ENCODE peak calls at places on chromosomes 6 and 20, in five cellular contexts. U, A, H, Q and J are unnamed samples. For H3K4me1, the result is how much of the 10 kb centered on the place peaks cover.

GRCh38 chr20:63099426-63100267 is 92.9 kb upstream of the BHLHE23 start:
- DNase-seq in U (no peak), A (peak), H (no peak), Q (peak), J (peak)

GRCh38 chr6:14968056-14968643 is 277.7 kb upstream of the JARID2 start:
- DNase-seq in U (no peak), A (peak), H (no peak), Q (no peak), J (no peak)

GRCh38 chr6:157034433-157035230 is 257.5 kb downstream of the ARID1B start:
- DNase-seq in U (peak), A (no peak), H (no peak), Q (no peak), J (no peak)

GRCh38 chr20:56788041-56788670 is 159.1 kb downstream of the TFAP2C start:
- DNase-seq in U (no peak), A (peak), H (no peak), Q (no peak), J (no peak)

GRCh38 chr6:83199865-83200230 is 6.7 kb downstream of the RWDD2A start:
- DNase-seq in U (no peak), A (no peak), H (no peak), Q (no peak), J (no peak)

GRCh38 chr6:121157913-121158312 is 176.4 kb downstream of the TBC1D32 start:
- DNase-seq in U (no peak), A (no peak), H (no peak), Q (no peak), J (no peak)

GRCh38 chr6:108745664-108746336 is 102.4 kb upstream of the ARMC2 start:
- DNase-seq in U (no peak), A (no peak), H (no peak), Q (no peak), J (no peak)

GRCh38 chr6:89044988-89045387 is 35.6 kb upstream of the PNRC1 start:
- DNase-seq in U (no peak), A (no peak), H (no peak), Q (no peak), J (no peak)

GRCh38 chr6:138803914-138804313 is 8.0 kb downstream of the ECT2L start:
- DNase-seq in U (no peak), A (no peak), H (no peak), Q (no peak), J (no peak)

GRCh38 chr6:170357812-170358211 is 51.3 kb downstream of the FAM120B start:
- DNase-seq in U (no peak), A (no peak), H (no peak), Q (no peak), J (no peak)

GRCh38 chr6:138086573-138087196 is 20.5 kb downstream of the PERP start:
- DNase-seq in U (no peak), A (peak), H (no peak), Q (no peak), J (no peak)

GRCh38 chr6:106339334-106340029 is 13.9 kb upstream of the ATG5 start:
- DNase-seq in U (peak), A (peak), H (peak), Q (no peak), J (no peak)

DNA sequence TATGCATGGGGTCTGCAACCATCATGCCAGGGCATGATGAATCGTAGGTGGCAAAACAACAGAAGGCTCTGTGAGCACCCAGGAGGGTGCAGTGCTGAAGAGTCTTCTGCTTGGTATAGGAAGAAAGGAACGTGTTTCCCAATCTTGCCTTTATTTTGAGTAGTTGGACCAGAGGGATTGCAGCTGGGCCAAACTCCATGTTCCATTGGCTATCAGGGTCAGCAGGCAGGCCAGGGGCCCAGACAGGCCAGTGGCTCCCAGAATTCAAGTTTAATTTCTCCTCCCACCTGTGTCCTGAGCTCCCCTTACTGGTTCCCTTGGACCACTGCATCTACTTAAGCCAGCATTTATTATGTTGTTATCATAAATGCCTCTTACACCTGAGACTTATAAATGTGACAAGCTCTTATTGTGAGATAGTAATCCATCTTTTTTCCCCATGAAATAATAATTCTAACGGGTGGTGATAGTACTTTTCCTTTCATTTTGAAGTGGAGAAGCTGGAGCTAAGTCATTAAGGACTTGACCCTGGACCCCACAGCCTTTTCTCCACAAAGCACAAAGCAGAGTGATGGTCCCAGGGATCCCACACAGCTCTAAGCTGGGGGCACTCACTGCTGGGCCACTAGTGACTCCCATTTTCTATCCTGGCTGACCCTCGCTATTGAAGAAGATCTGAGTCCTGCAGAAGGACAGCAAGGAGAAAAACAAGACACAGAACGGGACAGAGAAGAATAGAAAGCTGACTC is 809 bp upstream of the TRIM38 start:
- DNase-seq in U (no peak), A (no peak), H (no peak), Q (no peak), J (no peak)
- H3K4me3 ChIP-seq in U (no peak), A (no peak), H (peak), Q (peak), J (no peak)

DNA sequence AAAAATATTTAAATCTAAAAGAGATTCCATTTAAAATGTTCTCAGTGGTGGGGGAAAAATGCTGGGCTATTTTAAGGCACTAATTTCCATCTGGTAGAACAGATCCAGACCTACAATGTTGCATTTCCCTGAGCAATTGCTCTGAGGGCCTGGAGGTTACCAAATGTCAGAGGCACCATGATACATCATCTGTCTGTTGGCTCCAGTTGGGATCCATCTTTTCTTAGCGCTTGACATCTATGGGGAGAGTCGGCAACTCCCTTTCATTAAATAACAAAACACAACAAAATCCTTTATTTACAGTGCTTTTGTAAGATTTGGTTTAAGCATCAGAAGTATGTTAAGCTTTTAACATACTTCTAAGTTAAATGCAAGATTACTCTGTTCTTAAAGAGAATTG is 224.5 kb downstream of the FOXC1 start:
- DNase-seq in U (no peak), A (no peak), H (no peak), Q (no peak), J (no peak)
- H3K4me1 ChIP-seq in U (under half), A (under half), H (under half), Q (under half), J (under half)

GRCh38 chr6:114342086-114342825 is 567 bp downstream of the HS3ST5 start:
- DNase-seq in U (peak), A (peak), H (no peak), Q (peak), J (peak)
- H3K4me3 ChIP-seq in U (peak), A (peak), H (no peak), Q (peak), J (no peak)

GRCh38 chr6:2734517-2735076 is 16.1 kb downstream of the MYLK4 start:
- DNase-seq in U (no peak), A (no peak), H (no peak), Q (no peak), J (no peak)

GRCh38 chr6:2733324-2733723 is 17.4 kb downstream of the MYLK4 start:
- DNase-seq in U (no peak), A (no peak), H (no peak), Q (no peak), J (peak)

GRCh38 chr6:2733736-2734480 is 16.8 kb downstream of the MYLK4 start:
- DNase-seq in U (no peak), A (no peak), H (no peak), Q (no peak), J (no peak)

GRCh38 chr6:2731281-2731909 is 19.3 kb downstream of the MYLK4 start:
- DNase-seq in U (no peak), A (no peak), H (no peak), Q (no peak), J (no peak)

DNA sequence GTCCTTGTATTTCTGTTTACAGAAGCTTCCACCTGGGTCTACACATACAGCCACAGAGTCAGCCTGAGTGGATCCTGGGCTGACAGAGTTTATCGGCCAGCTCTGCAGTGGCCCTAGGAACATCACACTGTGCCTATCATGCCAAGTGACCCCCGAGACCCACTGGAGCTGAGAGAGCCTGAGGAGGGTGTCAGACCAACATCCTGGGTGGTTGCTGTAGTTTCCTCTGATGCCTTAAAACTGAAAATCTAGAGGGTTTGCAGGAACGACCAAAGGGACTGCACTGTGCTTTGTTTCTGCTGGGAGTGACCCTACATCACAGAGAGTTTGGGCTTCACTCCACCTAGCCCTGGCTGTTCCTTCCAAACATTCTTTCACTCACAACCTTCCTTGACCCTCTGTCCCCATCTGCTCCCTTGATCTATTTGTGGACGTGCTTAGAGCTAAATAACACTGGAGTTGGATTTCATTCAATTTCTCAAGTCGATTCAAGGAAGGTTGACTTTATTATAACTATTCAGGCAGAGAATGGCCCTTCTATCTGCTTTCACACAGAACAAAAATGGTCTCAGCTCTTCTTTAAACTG is 18.1 kb downstream of the MYLK4 start:
- DNase-seq in U (no peak), A (no peak), H (no peak), Q (no peak), J (no peak)
- H3K4me1 ChIP-seq in U (under half), A (under half), H (under half), Q (under half), J (under half)

GRCh38 chr6:164569503-164569902 is 739.9 kb downstream of the C6orf118 start:
- DNase-seq in U (peak), A (no peak), H (no peak), Q (no peak), J (no peak)

GRCh38 chr6:164561656-164562055 is 747.7 kb downstream of the C6orf118 start:
- DNase-seq in U (no peak), A (no peak), H (no peak), Q (no peak), J (no peak)

DNA sequence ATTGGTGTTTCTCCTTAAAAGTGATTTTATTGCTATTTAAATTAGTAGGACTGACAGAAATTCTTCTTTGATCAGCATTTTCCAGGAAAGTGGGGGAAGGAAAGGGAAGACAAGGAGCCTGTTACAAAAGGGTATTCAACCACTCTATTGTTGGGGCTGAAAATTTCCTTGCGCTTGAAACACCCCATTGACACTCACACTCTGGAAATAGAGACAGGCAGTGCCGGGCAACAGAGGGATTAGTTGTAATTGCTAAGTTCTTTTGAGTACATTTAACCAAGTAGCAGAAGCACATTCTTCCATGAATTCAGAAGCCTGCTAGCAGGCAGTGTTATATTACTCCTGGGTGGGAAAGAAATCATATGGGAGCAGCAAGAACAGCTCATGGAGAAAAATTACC is 745.5 kb downstream of the C6orf118 start:
- DNase-seq in U (peak), A (no peak), H (no peak), Q (no peak), J (no peak)
- H3K4me3 ChIP-seq in U (peak), A (no peak), H (no peak), Q (no peak), J (no peak)

GRCh38 chr6:11614534-11615213 is 77.1 kb downstream of the TMEM170B start:
- DNase-seq in U (no peak), A (no peak), H (no peak), Q (no peak), J (no peak)

GRCh38 chr6:11615214-11615602 is 77.7 kb downstream of the TMEM170B start:
- DNase-seq in U (no peak), A (no peak), H (no peak), Q (no peak), J (no peak)

GRCh38 chr6:11613336-11613735 is 75.8 kb downstream of the TMEM170B start:
- DNase-seq in U (no peak), A (no peak), H (no peak), Q (no peak), J (no peak)

GRCh38 chr6:11616200-11616611 is 78.7 kb downstream of the TMEM170B start:
- DNase-seq in U (no peak), A (no peak), H (no peak), Q (no peak), J (no peak)

DNA sequence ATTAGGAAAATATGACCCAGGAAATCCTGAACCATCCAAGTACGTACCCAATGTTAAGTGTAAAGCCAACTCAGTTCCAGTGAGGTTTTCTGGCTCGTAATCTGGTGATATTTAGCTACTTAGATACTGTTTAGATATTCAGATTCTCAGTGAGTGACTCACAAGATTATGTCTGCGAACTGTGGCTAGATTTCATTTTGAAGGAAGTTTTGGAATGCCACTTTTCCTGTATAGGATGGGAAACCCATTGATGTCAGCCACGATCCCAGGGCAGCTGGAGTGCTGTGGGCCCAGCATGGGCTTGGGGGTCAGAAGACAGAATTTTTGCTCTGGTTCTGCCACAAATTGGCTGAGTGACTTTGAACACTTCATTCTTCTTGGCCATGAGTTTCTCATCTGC is 76.3 kb downstream of the TMEM170B start:
- DNase-seq in U (no peak), A (no peak), H (no peak), Q (no peak), J (no peak)
- H3K4me1 ChIP-seq in U (under half), A (under half), H (under half), Q (under half), J (under half)

GRCh38 chr6:166464418-166465400 is 82.0 kb upstream of the MPC1 start:
- DNase-seq in U (no peak), A (no peak), H (no peak), Q (no peak), J (no peak)
- H3K4me3 ChIP-seq in U (no peak), A (no peak), H (no peak), Q (no peak), J (no peak)

GRCh38 chr6:11223296-11223695 is 9.2 kb downstream of the NEDD9 start:
- DNase-seq in U (no peak), A (no peak), H (no peak), Q (no peak), J (no peak)
- H3K4me1 ChIP-seq in U (under half), A (under half), H (under half), Q (under half), J (half or more)